ENCODE peak calls at places on chromosomes 11 and 22, in five cellular contexts. Q is GM12878, Y is IMR-90, R is A549, A is K562. K is an unnamed sample.
A peak's percentile ranks its signal among the peaks of the same experiment; 100 is the strongest.

GRCh38 chr11:134037093-134037908 is 31.6 kb upstream of the JAM3 start:
- DNase-seq in Q (peak; percentile 7), Y (peak; percentile 59), R (no peak), A (peak; percentile 63), K (peak; percentile 84)

GRCh38 chr11:123235117-123235686 is 40.2 kb upstream of the CLMP start:
- DNase-seq in Q (no peak), Y (no peak), R (peak; percentile 27), A (peak; percentile 79), K (peak; percentile 68)

GRCh38 chr11:1878134-1879031 is 13.3 kb downstream of the PRR33 start:
- DNase-seq in Q (no peak), Y (no peak), R (no peak), A (no peak), K (peak; percentile 69)

GRCh38 chr11:911031-911889 is 650 bp upstream of the CHID1 start:
- DNase-seq in Q (no peak), Y (peak; percentile 64), R (no peak), A (peak; percentile 55), K (no peak)

GRCh38 chr22:21917206-21917958 is 35.3 kb downstream of the PPM1F start:
- DNase-seq in Q (no peak), Y (no peak), R (no peak), A (no peak), K (peak; percentile 44)

GRCh38 chr22:32446321-32446720 is 17.9 kb downstream of the BPIFC start:
- DNase-seq in Q (no peak), Y (peak; percentile 4), R (no peak), A (no peak), K (no peak)

GRCh38 chr11:122617297-122617696 is 38.2 kb upstream of the UBASH3B start:
- DNase-seq in Q (no peak), Y (peak; percentile 4), R (no peak), A (no peak), K (no peak)

GRCh38 chr11:44912270-44912987 is 38.3 kb downstream of the TP53I11 start:
- DNase-seq in Q (no peak), Y (no peak), R (no peak), A (peak; percentile 47), K (no peak)

GRCh38 chr11:123173040-123173855 is 21.8 kb downstream of the CLMP start:
- DNase-seq in Q (no peak), Y (peak; percentile 100), R (no peak), A (no peak), K (no peak)

GRCh38 chr11:110793556-110793955 is 81.3 kb upstream of the ARHGAP20 start:
- DNase-seq in Q (no peak), Y (no peak), R (no peak), A (no peak), K (no peak)

GRCh38 chr11:47941907-47942558 is 38.3 kb upstream of the PTPRJ start:
- DNase-seq in Q (no peak), Y (no peak), R (no peak), A (no peak), K (no peak)

DNA sequence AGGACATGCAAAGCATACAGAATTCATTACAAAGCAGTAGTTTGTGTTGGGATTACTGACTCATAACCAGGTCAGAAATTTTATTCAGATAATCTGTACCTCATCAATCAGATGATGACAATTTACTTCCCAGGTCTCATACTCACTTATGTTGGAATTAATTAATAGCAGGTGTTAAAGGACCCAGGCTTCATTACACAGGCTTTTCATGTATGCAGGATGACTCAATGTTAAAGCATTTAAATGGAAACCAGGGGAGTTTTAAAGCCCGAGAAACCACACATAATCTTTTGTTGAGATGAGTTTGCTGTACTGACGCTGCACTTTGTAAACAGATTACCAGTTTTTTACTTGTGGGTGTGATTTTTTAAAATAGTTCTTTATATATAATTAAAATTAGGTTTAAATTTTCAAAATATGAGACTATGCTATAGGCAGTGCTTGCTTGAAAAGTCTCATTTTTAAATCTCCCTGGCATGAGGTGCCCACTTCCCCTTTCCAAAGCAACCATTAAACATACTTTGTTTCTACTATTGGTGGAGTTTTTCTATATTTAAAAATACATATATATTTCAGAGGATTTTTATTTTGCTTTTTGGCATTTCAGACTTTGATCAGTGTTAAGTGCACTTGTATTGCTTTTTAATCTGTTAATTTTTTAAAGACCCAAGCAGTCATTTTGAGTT is 41.0 kb downstream of the CEP57 start:
- DNase-seq in Q (no peak), Y (peak; percentile 96), R (no peak), A (no peak), K (no peak)
- TF ChIP-seq RCOR1 in Q (no peak), Y (no peak), R (no peak), A (no peak), K (no peak)

DNA sequence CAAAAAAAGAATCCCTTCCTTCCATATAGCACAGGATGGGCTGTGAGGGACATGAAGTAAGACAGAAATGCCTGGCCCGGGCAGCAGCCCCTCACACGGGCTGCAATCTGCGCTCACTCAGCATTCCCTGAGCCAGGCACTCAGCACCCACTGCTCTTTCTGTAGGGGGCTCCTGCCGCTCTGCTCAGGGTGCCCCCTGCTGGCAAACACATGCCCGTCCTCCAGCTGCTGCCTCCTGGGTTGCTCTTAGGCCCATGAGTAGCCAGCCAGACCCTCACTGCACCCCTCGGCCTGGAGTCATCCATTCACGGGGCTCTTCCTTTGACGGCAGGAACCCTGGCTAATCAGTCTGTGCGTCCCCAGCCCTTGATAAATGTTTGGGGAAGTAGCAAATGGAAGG is 6.9 kb downstream of the MCAT start:
- DNase-seq in Q (no peak), Y (peak; percentile 30), R (peak; percentile 65), A (peak; percentile 43), K (peak; percentile 80)
- TF ChIP-seq RCOR1 in Q (no peak), Y (no peak), R (no peak), A (no peak), K (no peak)

DNA sequence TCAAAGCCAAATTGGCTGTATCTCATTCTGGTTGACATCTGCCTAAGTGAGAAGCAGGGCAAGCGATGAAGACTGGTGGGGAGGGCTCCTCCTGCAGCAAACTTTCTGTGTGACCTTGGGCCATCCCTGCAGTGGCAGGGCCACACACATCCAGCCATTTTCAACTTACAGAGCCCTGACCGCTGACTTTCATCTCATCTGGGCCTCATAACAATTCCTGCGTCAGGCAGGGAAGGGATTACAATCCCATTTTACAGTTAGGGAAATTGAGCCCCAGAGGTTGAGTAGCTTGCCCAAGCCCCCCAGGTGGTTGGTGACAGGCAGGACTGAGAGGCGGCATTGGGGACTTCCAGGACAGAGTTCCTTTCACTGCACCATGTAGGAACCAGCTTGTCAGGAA is 21.9 kb downstream of the TPBGL start:
- DNase-seq in Q (no peak), Y (no peak), R (no peak), A (no peak), K (no peak)
- TF ChIP-seq RCOR1 in Q (no peak), Y (no peak), R (no peak), A (no peak), K (no peak)

DNA sequence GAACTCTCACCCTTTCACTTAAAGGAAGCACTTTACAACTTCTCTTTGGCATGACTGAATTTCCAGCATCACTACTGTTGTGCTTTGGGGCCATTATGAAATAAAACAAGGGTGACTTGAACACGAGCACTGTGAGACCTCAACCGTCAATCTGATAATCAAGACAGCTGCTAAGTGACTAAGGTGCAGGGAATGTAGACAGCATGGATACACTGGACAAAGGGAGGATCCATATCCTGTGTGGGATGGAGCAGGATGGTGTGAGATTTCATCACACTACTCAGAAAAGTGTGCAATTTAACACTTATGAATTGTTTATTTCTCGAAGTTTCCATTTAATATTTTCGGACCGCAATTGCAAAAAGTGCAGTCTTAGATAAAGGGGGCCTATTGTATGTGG is 16.1 kb upstream of the EXPH5 start:
- DNase-seq in Q (no peak), Y (peak; percentile 35), R (no peak), A (no peak), K (no peak)
- TF ChIP-seq RCOR1 in Q (no peak), Y (no peak), R (no peak), A (no peak), K (no peak)

DNA sequence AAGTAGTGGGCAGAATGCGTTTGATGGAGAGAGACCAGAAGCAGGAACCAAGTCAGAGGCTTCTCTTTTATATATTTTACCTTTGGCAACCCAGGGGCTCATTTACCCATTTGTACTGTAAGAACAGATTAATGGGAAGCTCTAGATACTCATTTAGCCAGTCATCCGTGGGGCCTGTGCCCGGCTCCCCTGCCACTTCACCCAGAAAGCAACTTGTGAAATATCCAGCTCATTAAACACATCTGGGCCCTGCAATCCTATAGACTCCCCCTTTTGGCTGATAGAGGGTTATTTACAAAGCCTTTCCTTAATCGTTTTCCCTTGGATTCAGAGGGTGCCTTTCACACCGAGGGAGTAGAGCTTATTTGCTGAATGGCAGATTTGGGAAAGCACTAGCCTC is 118.7 kb upstream of the SORL1-AS1 start:
- DNase-seq in Q (no peak), Y (no peak), R (no peak), A (no peak), K (no peak)
- TF ChIP-seq RCOR1 in Q (no peak), Y (no peak), R (no peak), A (no peak), K (no peak)

DNA sequence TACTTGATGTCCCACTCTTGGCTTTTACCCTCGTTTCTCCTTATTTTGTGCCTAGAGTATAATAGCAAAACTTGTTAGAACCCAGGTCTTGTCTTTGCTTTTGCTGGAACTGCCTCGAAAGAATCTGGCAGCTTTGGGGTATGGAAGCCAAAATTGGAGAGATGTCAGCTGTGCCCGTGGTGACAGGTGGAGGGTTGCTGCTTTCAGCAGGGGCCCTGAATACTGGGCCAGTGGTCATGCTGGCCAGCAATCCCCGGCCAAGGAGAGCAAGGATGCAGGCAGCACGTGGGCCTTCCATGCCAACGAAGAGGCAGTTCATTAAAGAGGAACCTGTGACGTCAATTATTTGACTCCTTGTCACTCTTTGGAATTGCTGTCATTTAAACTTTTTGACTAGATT is 181.1 kb downstream of the HIPK3 start:
- DNase-seq in Q (no peak), Y (no peak), R (no peak), A (no peak), K (no peak)
- TF ChIP-seq RCOR1 in Q (no peak), Y (no peak), R (no peak), A (no peak), K (no peak)

K was measured in SK-N-SH.